ENCODE peak calls at places on chromosomes 13 and 19, in six cellular contexts. One of them, this sample, is unnamed.

GRCh38 chr13:66748712-66749111 is 481.4 kb downstream of the PCDH9 start:
- DNase-seq in activated T-helper 9 cell treated with anti-CD3 and anti-CD28 coated beads, Interleukin-2, amount 50 U/mL, for 16 hours: no peak
- DNase-seq in CD8-positive, alpha-beta memory T cell: no peak
- DNase-seq in NCI-H1417: no peak
- DNase-seq in activated CD8-positive, alpha-beta memory T cell treated with anti-CD3 and anti-CD28 coated beads for 48 hours: no peak
- DNase-seq in HFF-Myc: no peak
- DNase-seq in this sample: no peak

GRCh38 chr13:32902898-32903297 is 113.3 kb upstream of the KL start:
- DNase-seq in activated T-helper 9 cell treated with anti-CD3 and anti-CD28 coated beads, Interleukin-2, amount 50 U/mL, for 16 hours: no peak
- DNase-seq in CD8-positive, alpha-beta memory T cell: no peak
- DNase-seq in NCI-H1417: no peak
- DNase-seq in activated CD8-positive, alpha-beta memory T cell treated with anti-CD3 and anti-CD28 coated beads for 48 hours: no peak
- DNase-seq in HFF-Myc: no peak
- DNase-seq in this sample: no peak

GRCh38 chr13:109785141-109785891 is 1.1 kb downstream of the IRS2 start:
- DNase-seq in activated T-helper 9 cell treated with anti-CD3 and anti-CD28 coated beads, Interleukin-2, amount 50 U/mL, for 16 hours: no peak
- DNase-seq in CD8-positive, alpha-beta memory T cell: peak; percentile 67
- DNase-seq in NCI-H1417: peak; percentile 92
- DNase-seq in activated CD8-positive, alpha-beta memory T cell treated with anti-CD3 and anti-CD28 coated beads for 48 hours: no peak
- DNase-seq in HFF-Myc: no peak
- DNase-seq in this sample: no peak

GRCh38 chr13:90070837-90071525 is 1276.5 kb upstream of the MIR17HG start:
- DNase-seq in activated T-helper 9 cell treated with anti-CD3 and anti-CD28 coated beads, Interleukin-2, amount 50 U/mL, for 16 hours: no peak
- DNase-seq in CD8-positive, alpha-beta memory T cell: no peak
- DNase-seq in NCI-H1417: no peak
- DNase-seq in activated CD8-positive, alpha-beta memory T cell treated with anti-CD3 and anti-CD28 coated beads for 48 hours: no peak
- DNase-seq in HFF-Myc: no peak
- DNase-seq in this sample: no peak

GRCh38 chr19:47226426-47227346 is 4.3 kb downstream of the BBC3 start:
- DNase-seq in activated T-helper 9 cell treated with anti-CD3 and anti-CD28 coated beads, Interleukin-2, amount 50 U/mL, for 16 hours: peak; percentile 20
- DNase-seq in CD8-positive, alpha-beta memory T cell: peak; percentile 26
- DNase-seq in NCI-H1417: peak; percentile 34
- DNase-seq in activated CD8-positive, alpha-beta memory T cell treated with anti-CD3 and anti-CD28 coated beads for 48 hours: no peak
- DNase-seq in HFF-Myc: peak; percentile 53
- DNase-seq in this sample: peak; percentile 71

GRCh38 chr13:112159575-112160547 is 92.9 kb downstream of the SOX1 start:
- DNase-seq in activated T-helper 9 cell treated with anti-CD3 and anti-CD28 coated beads, Interleukin-2, amount 50 U/mL, for 16 hours: no peak
- DNase-seq in CD8-positive, alpha-beta memory T cell: no peak
- DNase-seq in NCI-H1417: no peak
- DNase-seq in activated CD8-positive, alpha-beta memory T cell treated with anti-CD3 and anti-CD28 coated beads for 48 hours: no peak
- DNase-seq in HFF-Myc: no peak
- DNase-seq in this sample: no peak

GRCh38 chr19:49629659-49630058 is 10.3 kb downstream of the RRAS start:
- DNase-seq in activated T-helper 9 cell treated with anti-CD3 and anti-CD28 coated beads, Interleukin-2, amount 50 U/mL, for 16 hours: no peak
- DNase-seq in CD8-positive, alpha-beta memory T cell: no peak
- DNase-seq in NCI-H1417: no peak
- DNase-seq in activated CD8-positive, alpha-beta memory T cell treated with anti-CD3 and anti-CD28 coated beads for 48 hours: no peak
- DNase-seq in HFF-Myc: no peak
- DNase-seq in this sample: no peak

GRCh38 chr19:30795727-30796126 is 423.5 kb downstream of the ZNF536 start:
- DNase-seq in activated T-helper 9 cell treated with anti-CD3 and anti-CD28 coated beads, Interleukin-2, amount 50 U/mL, for 16 hours: no peak
- DNase-seq in CD8-positive, alpha-beta memory T cell: no peak
- DNase-seq in NCI-H1417: no peak
- DNase-seq in activated CD8-positive, alpha-beta memory T cell treated with anti-CD3 and anti-CD28 coated beads for 48 hours: no peak
- DNase-seq in HFF-Myc: no peak
- DNase-seq in this sample: peak; percentile 64

GRCh38 chr19:38033658-38034150 is 126.7 kb downstream of the SIPA1L3 start:
- DNase-seq in activated T-helper 9 cell treated with anti-CD3 and anti-CD28 coated beads, Interleukin-2, amount 50 U/mL, for 16 hours: no peak
- DNase-seq in CD8-positive, alpha-beta memory T cell: no peak
- DNase-seq in NCI-H1417: peak; percentile 25
- DNase-seq in activated CD8-positive, alpha-beta memory T cell treated with anti-CD3 and anti-CD28 coated beads for 48 hours: no peak
- DNase-seq in HFF-Myc: no peak
- DNase-seq in this sample: no peak

GRCh38 chr19:37999309-38000213 is 92.6 kb downstream of the SIPA1L3 start:
- DNase-seq in activated T-helper 9 cell treated with anti-CD3 and anti-CD28 coated beads, Interleukin-2, amount 50 U/mL, for 16 hours: no peak
- DNase-seq in CD8-positive, alpha-beta memory T cell: no peak
- DNase-seq in NCI-H1417: no peak
- DNase-seq in activated CD8-positive, alpha-beta memory T cell treated with anti-CD3 and anti-CD28 coated beads for 48 hours: no peak
- DNase-seq in HFF-Myc: peak; percentile 92
- DNase-seq in this sample: no peak

GRCh38 chr19:47186337-47187022 is 44.5 kb downstream of the BBC3 start:
- DNase-seq in activated T-helper 9 cell treated with anti-CD3 and anti-CD28 coated beads, Interleukin-2, amount 50 U/mL, for 16 hours: peak; percentile 59
- DNase-seq in CD8-positive, alpha-beta memory T cell: peak; percentile 91
- DNase-seq in NCI-H1417: no peak
- DNase-seq in activated CD8-positive, alpha-beta memory T cell treated with anti-CD3 and anti-CD28 coated beads for 48 hours: peak; percentile 60
- DNase-seq in HFF-Myc: no peak
- DNase-seq in this sample: no peak

GRCh38 chr19:4638828-4639530 is at the start of gene TNFAIP8L1:
- DNase-seq in activated T-helper 9 cell treated with anti-CD3 and anti-CD28 coated beads, Interleukin-2, amount 50 U/mL, for 16 hours: peak; percentile 99
- DNase-seq in CD8-positive, alpha-beta memory T cell: peak; percentile 99
- DNase-seq in NCI-H1417: peak; percentile 94
- DNase-seq in activated CD8-positive, alpha-beta memory T cell treated with anti-CD3 and anti-CD28 coated beads for 48 hours: peak; percentile 97
- DNase-seq in HFF-Myc: peak; percentile 74
- DNase-seq in this sample: peak; percentile 99

GRCh38 chr13:39263033-39263432 is 224.8 kb downstream of the NHLRC3 start:
- DNase-seq in activated T-helper 9 cell treated with anti-CD3 and anti-CD28 coated beads, Interleukin-2, amount 50 U/mL, for 16 hours: peak; percentile 1
- DNase-seq in CD8-positive, alpha-beta memory T cell: peak; percentile 4
- DNase-seq in NCI-H1417: peak; percentile 55
- DNase-seq in activated CD8-positive, alpha-beta memory T cell treated with anti-CD3 and anti-CD28 coated beads for 48 hours: no peak
- DNase-seq in HFF-Myc: peak; percentile 11
- DNase-seq in this sample: no peak

GRCh38 chr13:23321534-23322241 is 111.8 kb downstream of the SACS start:
- DNase-seq in activated T-helper 9 cell treated with anti-CD3 and anti-CD28 coated beads, Interleukin-2, amount 50 U/mL, for 16 hours: no peak
- DNase-seq in CD8-positive, alpha-beta memory T cell: no peak
- DNase-seq in NCI-H1417: no peak
- DNase-seq in activated CD8-positive, alpha-beta memory T cell treated with anti-CD3 and anti-CD28 coated beads for 48 hours: no peak
- DNase-seq in HFF-Myc: peak; percentile 69
- DNase-seq in this sample: no peak

GRCh38 chr19:11963566-11964355 is 1.1 kb upstream of the ZNF763 start:
- DNase-seq in activated T-helper 9 cell treated with anti-CD3 and anti-CD28 coated beads, Interleukin-2, amount 50 U/mL, for 16 hours: peak; percentile 59
- DNase-seq in CD8-positive, alpha-beta memory T cell: peak; percentile 73
- DNase-seq in NCI-H1417: peak; percentile 71
- DNase-seq in activated CD8-positive, alpha-beta memory T cell treated with anti-CD3 and anti-CD28 coated beads for 48 hours: peak; percentile 26
- DNase-seq in HFF-Myc: no peak
- DNase-seq in this sample: peak; percentile 86

GRCh38 chr13:23963947-23964346 is 66.6 kb upstream of the C1QTNF9B start:
- DNase-seq in activated T-helper 9 cell treated with anti-CD3 and anti-CD28 coated beads, Interleukin-2, amount 50 U/mL, for 16 hours: no peak
- DNase-seq in CD8-positive, alpha-beta memory T cell: no peak
- DNase-seq in NCI-H1417: no peak
- DNase-seq in activated CD8-positive, alpha-beta memory T cell treated with anti-CD3 and anti-CD28 coated beads for 48 hours: no peak
- DNase-seq in HFF-Myc: no peak
- DNase-seq in this sample: no peak

GRCh38 chr13:75480691-75481175 is 1.2 kb downstream of the TBC1D4 start:
- DNase-seq in activated T-helper 9 cell treated with anti-CD3 and anti-CD28 coated beads, Interleukin-2, amount 50 U/mL, for 16 hours: no peak
- DNase-seq in CD8-positive, alpha-beta memory T cell: peak; percentile 2
- DNase-seq in NCI-H1417: peak; percentile 94
- DNase-seq in activated CD8-positive, alpha-beta memory T cell treated with anti-CD3 and anti-CD28 coated beads for 48 hours: peak; percentile 7
- DNase-seq in HFF-Myc: peak; percentile 30
- DNase-seq in this sample: peak; percentile 75